ENCODE peak calls at places on chromosomes 5 and 9, in four cellular contexts. One of them, this sample, is unnamed.

GRCh38 chr5:115267617-115268016 is 4.9 kb upstream of the PGGT1B start:
- DNase-seq in stomach: no peak
- DNase-seq in body of pancreas: no peak
- DNase-seq in esophagus squamous epithelium: no peak
- DNase-seq in this sample: no peak

GRCh38 chr9:87149794-87150193 is 202.5 kb upstream of the GAS1 start:
- DNase-seq in stomach: no peak
- DNase-seq in body of pancreas: no peak
- DNase-seq in esophagus squamous epithelium: no peak
- DNase-seq in this sample: no peak

GRCh38 chr9:31715250-31715649 is 669.2 kb upstream of the ACO1 start:
- DNase-seq in stomach: peak; percentile 63
- DNase-seq in body of pancreas: no peak
- DNase-seq in esophagus squamous epithelium: no peak
- DNase-seq in this sample: no peak

GRCh38 chr5:124263680-124264491 is 482.6 kb downstream of the ZNF608 start:
- DNase-seq in stomach: peak; percentile 27
- DNase-seq in body of pancreas: no peak
- DNase-seq in esophagus squamous epithelium: no peak
- DNase-seq in this sample: no peak

GRCh38 chr5:50751064-50751657 is 84.7 kb downstream of the PARP8 start:
- DNase-seq in stomach: no peak
- DNase-seq in body of pancreas: peak; percentile 34
- DNase-seq in esophagus squamous epithelium: no peak
- DNase-seq in this sample: no peak

GRCh38 chr5:158841918-158842317 is 257.8 kb downstream of the EBF1 start:
- DNase-seq in stomach: no peak
- DNase-seq in body of pancreas: no peak
- DNase-seq in esophagus squamous epithelium: no peak
- DNase-seq in this sample: no peak

GRCh38 chr5:59840200-59840601 is 53.3 kb downstream of the PDE4D start:
- DNase-seq in stomach: no peak
- DNase-seq in body of pancreas: no peak
- DNase-seq in esophagus squamous epithelium: no peak
- DNase-seq in this sample: no peak

GRCh38 chr5:43000198-43000840 is 39.8 kb downstream of the ANXA2R start:
- DNase-seq in stomach: no peak
- DNase-seq in body of pancreas: no peak
- DNase-seq in esophagus squamous epithelium: no peak
- DNase-seq in this sample: no peak

GRCh38 chr5:145806923-145807322 is 28.2 kb downstream of the PRELID2 start:
- DNase-seq in stomach: no peak
- DNase-seq in body of pancreas: no peak
- DNase-seq in esophagus squamous epithelium: no peak
- DNase-seq in this sample: no peak

GRCh38 chr5:17118631-17119030 is 98.8 kb upstream of the BASP1 start:
- DNase-seq in stomach: peak; percentile 41
- DNase-seq in body of pancreas: peak; percentile 16
- DNase-seq in esophagus squamous epithelium: peak; percentile 12
- DNase-seq in this sample: peak; percentile 92

GRCh38 chr9:21744874-21745273 is 57.6 kb upstream of the MTAP start:
- DNase-seq in stomach: no peak
- DNase-seq in body of pancreas: no peak
- DNase-seq in esophagus squamous epithelium: no peak
- DNase-seq in this sample: no peak

GRCh38 chr5:108729306-108729645 is 18.4 kb upstream of the FER start:
- DNase-seq in stomach: no peak
- DNase-seq in body of pancreas: no peak
- DNase-seq in esophagus squamous epithelium: no peak
- DNase-seq in this sample: no peak

GRCh38 chr5:43193171-43193951 is 1.3 kb downstream of the NIM1K start:
- DNase-seq in stomach: no peak
- DNase-seq in body of pancreas: no peak
- DNase-seq in esophagus squamous epithelium: no peak
- DNase-seq in this sample: peak; percentile 63

GRCh38 chr5:149485655-149486615 is 65.3 kb downstream of the CSNK1A1 start:
- DNase-seq in stomach: peak; percentile 79
- DNase-seq in body of pancreas: peak; percentile 88
- DNase-seq in esophagus squamous epithelium: no peak
- DNase-seq in this sample: peak; percentile 51
- TF ChIP-seq POLR2A in stomach: no peak
- TF ChIP-seq POLR2A in body of pancreas: peak; percentile 39
- TF ChIP-seq POLR2A in esophagus squamous epithelium: no peak
- TF ChIP-seq POLR2A in this sample: no peak

DNA sequence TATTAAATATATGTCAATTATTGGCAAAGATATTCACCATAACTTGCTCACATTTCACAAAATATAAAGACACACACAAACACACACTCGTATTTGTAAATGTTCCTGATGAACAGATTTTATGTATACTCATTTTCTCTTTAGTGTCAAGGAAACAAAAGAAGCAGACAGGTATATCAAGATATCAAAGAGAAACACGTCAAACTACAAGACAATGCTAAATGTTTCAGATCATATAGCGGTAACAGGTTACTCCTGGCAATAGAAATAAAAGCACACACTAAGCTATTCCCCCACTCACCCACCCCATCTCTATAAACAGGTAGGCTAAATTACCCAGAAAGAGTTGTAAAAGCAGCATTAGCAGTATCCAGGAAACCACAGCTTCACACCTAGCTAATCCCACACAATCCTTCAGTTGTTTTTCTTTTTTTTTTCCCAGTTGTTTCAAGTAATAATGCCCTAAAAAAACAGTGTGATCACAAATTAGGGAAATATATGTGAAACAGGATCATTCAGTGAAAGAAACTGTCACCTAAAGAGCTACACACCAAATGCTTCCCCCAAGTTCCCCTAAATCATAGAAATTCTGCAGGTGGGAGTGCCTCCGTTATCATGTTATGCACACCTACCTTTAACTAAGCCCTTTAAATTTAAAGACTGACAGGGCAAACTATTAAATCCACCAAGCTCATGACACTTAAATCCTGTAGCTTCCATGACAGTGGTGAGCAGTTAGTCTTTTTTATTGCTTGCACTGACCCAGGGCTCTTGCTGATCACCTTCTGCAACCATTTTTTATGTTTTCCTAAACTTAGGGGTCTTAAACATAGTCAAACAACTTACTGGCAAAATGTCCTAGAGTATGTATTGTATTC is 283.6 kb downstream of the ADAMTS6 start:
- DNase-seq in stomach: no peak
- DNase-seq in body of pancreas: no peak
- DNase-seq in esophagus squamous epithelium: no peak
- DNase-seq in this sample: no peak
- TF ChIP-seq POLR2A in stomach: no peak
- TF ChIP-seq POLR2A in body of pancreas: no peak
- TF ChIP-seq POLR2A in esophagus squamous epithelium: no peak
- TF ChIP-seq POLR2A in this sample: no peak

GRCh38 chr9:95776131-95776530 is 99.4 kb upstream of the ERCC6L2 start:
- DNase-seq in stomach: no peak
- DNase-seq in body of pancreas: no peak
- DNase-seq in esophagus squamous epithelium: no peak
- DNase-seq in this sample: no peak
- TF ChIP-seq POLR2A in stomach: no peak
- TF ChIP-seq POLR2A in body of pancreas: no peak
- TF ChIP-seq POLR2A in esophagus squamous epithelium: no peak
- TF ChIP-seq POLR2A in this sample: no peak

GRCh38 chr5:80191991-80192398 is 63.9 kb downstream of the SERINC5 start:
- DNase-seq in stomach: no peak
- DNase-seq in body of pancreas: no peak
- DNase-seq in esophagus squamous epithelium: no peak
- DNase-seq in this sample: no peak
- TF ChIP-seq POLR2A in stomach: no peak
- TF ChIP-seq POLR2A in body of pancreas: no peak
- TF ChIP-seq POLR2A in esophagus squamous epithelium: no peak
- TF ChIP-seq POLR2A in this sample: no peak

GRCh38 chr5:172885594-172886340 is 51.7 kb downstream of the ERGIC1 start:
- DNase-seq in stomach: no peak
- DNase-seq in body of pancreas: no peak
- DNase-seq in esophagus squamous epithelium: no peak
- DNase-seq in this sample: no peak

GRCh38 chr5:172886396-172886932 is 52.4 kb downstream of the ERGIC1 start:
- DNase-seq in stomach: no peak
- DNase-seq in body of pancreas: no peak
- DNase-seq in esophagus squamous epithelium: no peak
- DNase-seq in this sample: no peak

GRCh38 chr5:172886974-172887491 is 53.0 kb downstream of the ERGIC1 start:
- DNase-seq in stomach: peak; percentile 54
- DNase-seq in body of pancreas: peak; percentile 79
- DNase-seq in esophagus squamous epithelium: no peak
- DNase-seq in this sample: no peak

GRCh38 chr5:172890659-172891058 is 56.6 kb downstream of the ERGIC1 start:
- DNase-seq in stomach: no peak
- DNase-seq in body of pancreas: no peak
- DNase-seq in esophagus squamous epithelium: no peak
- DNase-seq in this sample: no peak

DNA sequence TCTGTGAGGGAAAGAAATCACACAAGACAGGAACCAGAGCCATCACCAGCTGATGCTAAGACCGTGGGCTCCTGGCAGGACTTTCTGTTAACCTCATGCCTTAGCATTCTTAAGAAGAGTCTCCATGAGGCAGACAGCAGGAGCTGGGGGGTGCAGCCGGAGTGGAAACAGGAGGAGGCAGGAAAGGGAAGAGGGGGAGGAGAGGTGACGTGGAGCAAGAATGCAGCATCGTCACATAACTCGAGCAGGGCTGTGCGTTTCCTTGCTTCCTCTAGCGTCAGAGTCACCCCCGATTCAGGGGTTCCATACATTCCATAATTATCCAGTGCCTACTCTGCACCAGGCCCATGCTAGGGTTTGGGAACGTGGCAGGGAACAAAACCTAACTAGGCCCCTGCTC is 53.7 kb downstream of the ERGIC1 start:
- DNase-seq in stomach: no peak
- DNase-seq in body of pancreas: no peak
- DNase-seq in esophagus squamous epithelium: no peak
- DNase-seq in this sample: no peak
- TF ChIP-seq POLR2A in stomach: no peak
- TF ChIP-seq POLR2A in body of pancreas: no peak
- TF ChIP-seq POLR2A in esophagus squamous epithelium: no peak
- TF ChIP-seq POLR2A in this sample: no peak

DNA sequence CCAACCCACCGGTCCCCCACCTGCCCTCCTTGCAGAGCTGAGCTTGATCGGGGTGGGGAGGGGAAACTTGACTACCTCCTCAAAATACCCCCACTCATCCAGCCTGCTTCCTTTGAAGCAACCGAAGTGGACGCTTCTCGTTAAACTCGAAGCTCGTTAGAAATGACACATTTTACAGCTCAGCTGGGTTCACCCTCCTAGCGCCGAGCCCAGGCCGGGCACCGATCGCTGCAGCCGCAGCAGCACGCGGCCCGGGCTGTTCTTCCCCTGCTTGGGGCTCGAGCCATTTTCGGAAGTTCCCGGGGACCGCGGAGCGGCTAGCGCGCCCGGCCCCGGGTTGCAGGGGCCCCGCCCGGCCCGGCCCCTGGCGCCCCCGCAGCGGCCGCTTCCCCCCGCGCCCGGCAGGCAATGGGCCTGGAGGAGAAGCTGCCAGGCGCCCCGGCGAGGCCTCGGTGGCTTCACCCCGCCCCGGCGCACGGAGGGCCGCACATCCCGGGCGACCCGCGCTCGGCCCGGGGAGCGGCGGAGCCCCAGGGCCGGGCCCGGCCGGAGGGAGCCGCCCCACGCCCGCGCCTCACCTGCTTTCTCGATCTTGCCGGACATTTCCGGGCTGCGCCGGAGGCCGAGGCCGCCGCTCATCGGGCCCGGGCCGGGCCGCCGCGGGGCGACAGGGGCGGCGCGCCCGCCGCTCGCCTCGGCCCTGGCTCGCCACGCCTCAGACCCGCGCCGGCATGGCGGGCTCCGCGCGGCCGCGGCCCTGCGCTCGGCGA is 499 bp downstream of the RAPGEF1 start:
- DNase-seq in stomach: peak; percentile 57
- DNase-seq in body of pancreas: peak; percentile 45
- DNase-seq in esophagus squamous epithelium: no peak
- DNase-seq in this sample: no peak
- TF ChIP-seq POLR2A in stomach: no peak
- TF ChIP-seq POLR2A in body of pancreas: peak; percentile 24
- TF ChIP-seq POLR2A in esophagus squamous epithelium: no peak
- TF ChIP-seq POLR2A in this sample: no peak